ENCODE peak calls at places on chromosomes 1 and 21, in ten cellular contexts. One of them, this sample, is unnamed.

GRCh38 chr1:95953005-95953404 is 719.0 kb downstream of the RWDD3 start:
- DNase-seq in BJ: no peak
- DNase-seq in neural progenitor cell: peak; percentile 37
- DNase-seq in endodermal cell: peak; percentile 59
- DNase-seq in tibial artery: no peak
- DNase-seq in uterus: no peak
- DNase-seq in tibial nerve: no peak
- DNase-seq in AG04450: no peak
- DNase-seq in suprapubic skin: no peak
- DNase-seq in H1: peak; percentile 9
- DNase-seq in this sample: no peak

GRCh38 chr1:174301295-174302077 is 142.2 kb downstream of the RABGAP1L start:
- DNase-seq in BJ: no peak
- DNase-seq in neural progenitor cell: peak; percentile 2
- DNase-seq in endodermal cell: peak; percentile 65
- DNase-seq in tibial artery: no peak
- DNase-seq in uterus: no peak
- DNase-seq in tibial nerve: no peak
- DNase-seq in AG04450: no peak
- DNase-seq in suprapubic skin: no peak
- DNase-seq in H1: no peak
- DNase-seq in this sample: no peak

GRCh38 chr1:46205141-46205540 is 2.0 kb downstream of the LURAP1 start:
- DNase-seq in BJ: no peak
- DNase-seq in neural progenitor cell: no peak
- DNase-seq in endodermal cell: no peak
- DNase-seq in tibial artery: no peak
- DNase-seq in uterus: no peak
- DNase-seq in tibial nerve: no peak
- DNase-seq in AG04450: no peak
- DNase-seq in suprapubic skin: no peak
- DNase-seq in H1: no peak
- DNase-seq in this sample: no peak

GRCh38 chr1:110212165-110213142 is 2.3 kb downstream of the KCNC4 start:
- DNase-seq in BJ: no peak
- DNase-seq in neural progenitor cell: peak; percentile 44
- DNase-seq in endodermal cell: peak; percentile 74
- DNase-seq in tibial artery: no peak
- DNase-seq in uterus: peak; percentile 39
- DNase-seq in tibial nerve: no peak
- DNase-seq in AG04450: no peak
- DNase-seq in suprapubic skin: no peak
- DNase-seq in H1: no peak
- DNase-seq in this sample: no peak

GRCh38 chr1:16012590-16013219 is 5.1 kb downstream of the HSPB7 start:
- DNase-seq in BJ: no peak
- DNase-seq in neural progenitor cell: peak; percentile 72
- DNase-seq in endodermal cell: peak; percentile 93
- DNase-seq in tibial artery: peak; percentile 74
- DNase-seq in uterus: peak; percentile 81
- DNase-seq in tibial nerve: peak; percentile 30
- DNase-seq in AG04450: no peak
- DNase-seq in suprapubic skin: no peak
- DNase-seq in H1: peak; percentile 64
- DNase-seq in this sample: peak; percentile 71

GRCh38 chr1:109659997-109660755 is 4.3 kb downstream of the GSTM4 start:
- DNase-seq in BJ: no peak
- DNase-seq in neural progenitor cell: no peak
- DNase-seq in endodermal cell: no peak
- DNase-seq in tibial artery: no peak
- DNase-seq in uterus: no peak
- DNase-seq in tibial nerve: no peak
- DNase-seq in AG04450: no peak
- DNase-seq in suprapubic skin: no peak
- DNase-seq in H1: no peak
- DNase-seq in this sample: no peak

GRCh38 chr1:100861379-100861778 is 33.3 kb downstream of the EXTL2 start:
- DNase-seq in BJ: no peak
- DNase-seq in neural progenitor cell: no peak
- DNase-seq in endodermal cell: no peak
- DNase-seq in tibial artery: no peak
- DNase-seq in uterus: no peak
- DNase-seq in tibial nerve: no peak
- DNase-seq in AG04450: no peak
- DNase-seq in suprapubic skin: no peak
- DNase-seq in H1: no peak
- DNase-seq in this sample: no peak

GRCh38 chr1:12135612-12136011 is 31.2 kb upstream of the TNFRSF1B start:
- DNase-seq in BJ: no peak
- DNase-seq in neural progenitor cell: no peak
- DNase-seq in endodermal cell: no peak
- DNase-seq in tibial artery: peak; percentile 61
- DNase-seq in uterus: peak; percentile 58
- DNase-seq in tibial nerve: no peak
- DNase-seq in AG04450: no peak
- DNase-seq in suprapubic skin: no peak
- DNase-seq in H1: no peak
- DNase-seq in this sample: no peak

GRCh38 chr1:184755226-184756065 is 788 bp upstream of the EDEM3 start:
- DNase-seq in BJ: no peak
- DNase-seq in neural progenitor cell: peak; percentile 24
- DNase-seq in endodermal cell: no peak
- DNase-seq in tibial artery: no peak
- DNase-seq in uterus: no peak
- DNase-seq in tibial nerve: peak; percentile 13
- DNase-seq in AG04450: peak; percentile 1
- DNase-seq in suprapubic skin: no peak
- DNase-seq in H1: no peak
- DNase-seq in this sample: no peak

GRCh38 chr1:204479387-204480136 is 15.0 kb downstream of the PIK3C2B start:
- DNase-seq in BJ: no peak
- DNase-seq in neural progenitor cell: no peak
- DNase-seq in endodermal cell: no peak
- DNase-seq in tibial artery: no peak
- DNase-seq in uterus: no peak
- DNase-seq in tibial nerve: no peak
- DNase-seq in AG04450: no peak
- DNase-seq in suprapubic skin: no peak
- DNase-seq in H1: no peak
- DNase-seq in this sample: no peak

GRCh38 chr1:93908394-93909145 is 660 bp downstream of the GCLM start:
- DNase-seq in BJ: no peak
- DNase-seq in neural progenitor cell: peak; percentile 61
- DNase-seq in endodermal cell: peak; percentile 76
- DNase-seq in tibial artery: no peak
- DNase-seq in uterus: peak; percentile 25
- DNase-seq in tibial nerve: peak; percentile 5
- DNase-seq in AG04450: no peak
- DNase-seq in suprapubic skin: peak; percentile 70
- DNase-seq in H1: no peak
- DNase-seq in this sample: peak; percentile 72

GRCh38 chr1:155184835-155185782 is 11.5 kb downstream of the TRIM46 start:
- DNase-seq in BJ: no peak
- DNase-seq in neural progenitor cell: no peak
- DNase-seq in endodermal cell: peak; percentile 56
- DNase-seq in tibial artery: no peak
- DNase-seq in uterus: no peak
- DNase-seq in tibial nerve: no peak
- DNase-seq in AG04450: no peak
- DNase-seq in suprapubic skin: peak; percentile 66
- DNase-seq in H1: no peak
- DNase-seq in this sample: peak; percentile 62

GRCh38 chr1:65995928-65996327 is 203.2 kb downstream of the PDE4B start:
- DNase-seq in BJ: no peak
- DNase-seq in neural progenitor cell: no peak
- DNase-seq in endodermal cell: no peak
- DNase-seq in tibial artery: no peak
- DNase-seq in uterus: no peak
- DNase-seq in tibial nerve: no peak
- DNase-seq in AG04450: no peak
- DNase-seq in suprapubic skin: no peak
- DNase-seq in H1: no peak
- DNase-seq in this sample: no peak

GRCh38 chr1:207603777-207604176 is 41.2 kb upstream of the CR1L start:
- DNase-seq in BJ: no peak
- DNase-seq in neural progenitor cell: no peak
- DNase-seq in endodermal cell: no peak
- DNase-seq in tibial artery: no peak
- DNase-seq in uterus: no peak
- DNase-seq in tibial nerve: no peak
- DNase-seq in AG04450: no peak
- DNase-seq in suprapubic skin: no peak
- DNase-seq in H1: no peak
- DNase-seq in this sample: no peak

DNA sequence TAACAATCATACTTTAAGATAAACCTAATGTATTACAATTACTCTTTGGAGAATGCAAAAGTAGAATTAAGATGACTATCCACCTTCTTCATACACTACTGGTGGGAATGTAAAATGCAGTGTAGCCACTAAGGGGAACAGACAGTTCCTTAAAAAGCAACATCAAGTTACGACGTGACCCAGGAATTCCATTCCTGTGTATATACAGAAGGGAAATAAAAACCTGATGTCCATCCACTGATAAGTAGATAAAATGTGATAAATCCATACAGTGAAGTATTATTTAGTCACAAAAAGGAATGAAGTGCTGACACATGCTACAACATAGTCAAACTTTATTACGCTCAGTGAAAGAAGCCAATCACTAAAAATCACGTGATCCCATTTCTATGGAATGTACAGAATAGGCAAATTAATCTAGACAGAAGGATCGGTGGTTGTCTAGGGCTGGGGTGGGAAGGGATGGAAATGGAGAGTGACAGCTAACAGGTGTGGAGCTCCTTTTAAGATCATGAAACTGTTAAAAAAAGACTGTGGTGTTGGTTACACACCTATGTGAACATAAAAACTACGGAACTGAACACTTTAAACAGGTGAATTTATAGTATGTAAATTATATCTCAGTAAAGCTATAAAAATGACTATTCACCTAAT is 42.1 kb downstream of the NRIP1 start:
- DNase-seq in BJ: no peak
- DNase-seq in neural progenitor cell: no peak
- DNase-seq in endodermal cell: no peak
- DNase-seq in tibial artery: no peak
- DNase-seq in uterus: no peak
- DNase-seq in tibial nerve: no peak
- DNase-seq in AG04450: no peak
- DNase-seq in suprapubic skin: no peak
- DNase-seq in H1: no peak
- DNase-seq in this sample: no peak
- TF ChIP-seq CTCF in BJ: peak; percentile 29
- TF ChIP-seq CTCF in neural progenitor cell: no peak
- TF ChIP-seq CTCF in endodermal cell: peak; percentile 48
- TF ChIP-seq CTCF in tibial artery: no peak
- TF ChIP-seq CTCF in uterus: no peak
- TF ChIP-seq CTCF in tibial nerve: no peak
- TF ChIP-seq CTCF in AG04450: peak; percentile 17
- TF ChIP-seq CTCF in suprapubic skin: no peak
- TF ChIP-seq CTCF in H1: no peak
- TF ChIP-seq CTCF in this sample: no peak

GRCh38 chr21:42540396-42540795 is 26.7 kb downstream of the SLC37A1 start:
- DNase-seq in BJ: no peak
- DNase-seq in neural progenitor cell: no peak
- DNase-seq in endodermal cell: no peak
- DNase-seq in tibial artery: no peak
- DNase-seq in uterus: no peak
- DNase-seq in tibial nerve: no peak
- DNase-seq in AG04450: no peak
- DNase-seq in suprapubic skin: peak; percentile 40
- DNase-seq in H1: no peak
- DNase-seq in this sample: no peak
- H3K4me3 ChIP-seq in BJ: no peak overlapping the region
- H3K4me3 ChIP-seq in neural progenitor cell: no peak overlapping the region
- H3K4me3 ChIP-seq in endodermal cell: no peak overlapping the region
- H3K4me3 ChIP-seq in tibial artery: no peak overlapping the region
- H3K4me3 ChIP-seq in uterus: no peak overlapping the region
- H3K4me3 ChIP-seq in tibial nerve: no peak overlapping the region
- H3K4me3 ChIP-seq in AG04450: no peak overlapping the region
- H3K4me3 ChIP-seq in suprapubic skin: no peak overlapping the region
- H3K4me3 ChIP-seq in H1: no peak overlapping the region
- H3K4me3 ChIP-seq in this sample: no peak overlapping the region

GRCh38 chr1:38613996-38614395 is 245.6 kb downstream of the RRAGC start:
- DNase-seq in BJ: no peak
- DNase-seq in neural progenitor cell: peak; percentile 83
- DNase-seq in endodermal cell: no peak
- DNase-seq in tibial artery: no peak
- DNase-seq in uterus: no peak
- DNase-seq in tibial nerve: no peak
- DNase-seq in AG04450: no peak
- DNase-seq in suprapubic skin: no peak
- DNase-seq in H1: no peak
- DNase-seq in this sample: no peak
- H3K27me3 ChIP-seq in BJ: no peaks in the 10 kb centered on the region
- H3K27me3 ChIP-seq in neural progenitor cell: no peaks in the 10 kb centered on the region
- H3K27me3 ChIP-seq in endodermal cell: peaks cover 40% of the 10 kb centered on the region
- H3K27me3 ChIP-seq in tibial artery: peaks cover 28% of the 10 kb centered on the region
- H3K27me3 ChIP-seq in uterus: no peaks in the 10 kb centered on the region
- H3K27me3 ChIP-seq in tibial nerve: no peaks in the 10 kb centered on the region
- H3K27me3 ChIP-seq in AG04450: no peaks in the 10 kb centered on the region
- H3K27me3 ChIP-seq in suprapubic skin: peaks cover 36% of the 10 kb centered on the region
- H3K27me3 ChIP-seq in H1: no peaks in the 10 kb centered on the region
- H3K27me3 ChIP-seq in this sample: no peaks in the 10 kb centered on the region

GRCh38 chr1:89527750-89528381 is 3.2 kb downstream of the LRRC8B start:
- DNase-seq in BJ: no peak
- DNase-seq in neural progenitor cell: no peak
- DNase-seq in endodermal cell: no peak
- DNase-seq in tibial artery: no peak
- DNase-seq in uterus: no peak
- DNase-seq in tibial nerve: no peak
- DNase-seq in AG04450: no peak
- DNase-seq in suprapubic skin: no peak
- DNase-seq in H1: no peak
- DNase-seq in this sample: no peak

GRCh38 chr1:89523597-89524368 is 846 bp upstream of the LRRC8B start:
- DNase-seq in BJ: no peak
- DNase-seq in neural progenitor cell: peak; percentile 85
- DNase-seq in endodermal cell: peak; percentile 80
- DNase-seq in tibial artery: peak; percentile 31
- DNase-seq in uterus: peak; percentile 16
- DNase-seq in tibial nerve: no peak
- DNase-seq in AG04450: no peak
- DNase-seq in suprapubic skin: no peak
- DNase-seq in H1: peak; percentile 34
- DNase-seq in this sample: no peak

GRCh38 chr1:89527256-89527655 is 2.6 kb downstream of the LRRC8B start:
- DNase-seq in BJ: no peak
- DNase-seq in neural progenitor cell: no peak
- DNase-seq in endodermal cell: no peak
- DNase-seq in tibial artery: no peak
- DNase-seq in uterus: no peak
- DNase-seq in tibial nerve: no peak
- DNase-seq in AG04450: no peak
- DNase-seq in suprapubic skin: no peak
- DNase-seq in H1: no peak
- DNase-seq in this sample: no peak

GRCh38 chr1:89525169-89525855 is 683 bp downstream of the LRRC8B start:
- DNase-seq in BJ: no peak
- DNase-seq in neural progenitor cell: peak; percentile 54
- DNase-seq in endodermal cell: peak; percentile 87
- DNase-seq in tibial artery: peak; percentile 26
- DNase-seq in uterus: no peak
- DNase-seq in tibial nerve: peak; percentile 15
- DNase-seq in AG04450: no peak
- DNase-seq in suprapubic skin: peak; percentile 76
- DNase-seq in H1: no peak
- DNase-seq in this sample: no peak

GRCh38 chr1:89524369-89525168 is at the start of gene LRRC8B:
- DNase-seq in BJ: peak; percentile 5
- DNase-seq in neural progenitor cell: peak; percentile 96
- DNase-seq in endodermal cell: peak; percentile 96
- DNase-seq in tibial artery: peak; percentile 85
- DNase-seq in uterus: peak; percentile 86
- DNase-seq in tibial nerve: peak; percentile 78
- DNase-seq in AG04450: peak; percentile 24
- DNase-seq in suprapubic skin: peak; percentile 91
- DNase-seq in H1: peak; percentile 60
- DNase-seq in this sample: peak; percentile 93
- TF ChIP-seq CTCF in BJ: no peak
- TF ChIP-seq CTCF in neural progenitor cell: no peak
- TF ChIP-seq CTCF in endodermal cell: no peak
- TF ChIP-seq CTCF in tibial artery: no peak
- TF ChIP-seq CTCF in uterus: peak; percentile 2
- TF ChIP-seq CTCF in tibial nerve: no peak
- TF ChIP-seq CTCF in AG04450: no peak
- TF ChIP-seq CTCF in suprapubic skin: no peak
- TF ChIP-seq CTCF in H1: no peak
- TF ChIP-seq CTCF in this sample: no peak

This sample was measured in GM06990.